ENCODE peak calls at places on chromosomes 16 and 17, in four cellular contexts. S is mesendoderm, F is IMR-90, G is H1. N is an unnamed sample.

GRCh38 chr17:77504652-77505459 is 364.1 kb downstream of the SEC14L1 start:
- DNase-seq in S (no peak), F (no peak), G (no peak), N (no peak)

GRCh38 chr16:31198207-31198882 is 4.2 kb downstream of the PYCARD start:
- DNase-seq in S (no peak), F (no peak), G (no peak), N (no peak)

GRCh38 chr16:27775254-27775653 is 225.3 kb downstream of the KATNIP start:
- DNase-seq in S (no peak), F (no peak), G (no peak), N (no peak)

GRCh38 chr17:64707077-64707591 is 45.0 kb upstream of the SMURF2 start:
- DNase-seq in S (peak), F (peak), G (no peak), N (no peak)

GRCh38 chr17:57810740-57811632 is 38.9 kb downstream of the MRPS23 start:
- DNase-seq in S (no peak), F (peak), G (no peak), N (no peak)

GRCh38 chr17:62705781-62706597 is 78.5 kb downstream of the MRC2 start:
- DNase-seq in S (peak), F (peak), G (peak), N (no peak)

GRCh38 chr16:86833136-86833535 is 254.8 kb downstream of the FOXL1 start:
- DNase-seq in S (no peak), F (peak), G (no peak), N (no peak)

GRCh38 chr17:58487589-58488427 is at the start of gene HSF5:
- DNase-seq in S (no peak), F (no peak), G (peak), N (no peak)

GRCh38 chr17:59837362-59838195 is 55.2 kb downstream of the TUBD1 start:
- DNase-seq in S (peak), F (peak), G (peak), N (peak)

GRCh38 chr17:4143563-4144410 is 790 bp downstream of the CYB5D2 start:
- DNase-seq in S (peak), F (peak), G (peak), N (peak)

GRCh38 chr17:57665128-57665527 is 80.0 kb downstream of the CCDC182 start:
- DNase-seq in S (no peak), F (no peak), G (no peak), N (no peak)

GRCh38 chr17:74176546-74177001 is 26.9 kb upstream of the RPL38 start:
- DNase-seq in S (peak), F (peak), G (peak), N (peak)

GRCh38 chr17:32927201-32927723 is 691 bp upstream of the TMEM98 start:
- DNase-seq in S (no peak), F (peak), G (no peak), N (no peak)

GRCh38 chr16:19472487-19472886 is 49.4 kb downstream of the GDE1 start:
- DNase-seq in S (no peak), F (no peak), G (no peak), N (no peak)

GRCh38 chr16:80573700-80574120 is 32.9 kb downstream of the DYNLRB2 start:
- DNase-seq in S (no peak), F (no peak), G (no peak), N (no peak)

GRCh38 chr17:74959826-74960738 is 12.5 kb downstream of the HID1 start:
- DNase-seq in S (no peak), F (peak), G (no peak), N (no peak)

GRCh38 chr17:33572615-33573014 is 279.5 kb upstream of the ASIC2 start:
- DNase-seq in S (peak), F (no peak), G (no peak), N (no peak)

GRCh38 chr17:28880572-28880945 is 17.0 kb downstream of the FLOT2 start:
- DNase-seq in S (no peak), F (no peak), G (no peak), N (no peak)

GRCh38 chr17:17224137-17224536 is 12.8 kb downstream of the FLCN start:
- DNase-seq in S (no peak), F (no peak), G (no peak), N (no peak)

GRCh38 chr17:78885956-78886355 is 17.0 kb downstream of the CEP295NL start:
- DNase-seq in S (no peak), F (no peak), G (no peak), N (no peak)

GRCh38 chr17:27540300-27541105 is 84.3 kb downstream of the KSR1 start:
- DNase-seq in S (no peak), F (peak), G (no peak), N (no peak)

GRCh38 chr16:29674188-29674587 is 4.8 kb upstream of the QPRT start:
- DNase-seq in S (no peak), F (peak), G (no peak), N (no peak)

GRCh38 chr17:72400488-72400827 is 279.6 kb downstream of the SOX9 start:
- DNase-seq in S (no peak), F (no peak), G (no peak), N (no peak)

GRCh38 chr16:58299757-58300349 is 5.0 kb upstream of the PRSS54 start:
- DNase-seq in S (peak), F (peak), G (peak), N (no peak)

GRCh38 chr17:75864448-75864871 is 9.3 kb upstream of the WBP2 start:
- DNase-seq in S (no peak), F (peak), G (no peak), N (no peak)

GRCh38 chr17:77872199-77872598 is 86.3 kb upstream of the TNRC6C start:
- DNase-seq in S (no peak), F (no peak), G (no peak), N (no peak)

GRCh38 chr17:10471853-10472252 is 2.5 kb upstream of the MYH4 start:
- DNase-seq in S (no peak), F (peak), G (no peak), N (no peak)

GRCh38 chr16:75351183-75351582 is 82.1 kb downstream of the CFDP1 start:
- DNase-seq in S (no peak), F (peak), G (no peak), N (no peak)

GRCh38 chr16:60259956-60260355 is 1525.8 kb upstream of the GOT2 start:
- DNase-seq in S (no peak), F (no peak), G (no peak), N (no peak)

GRCh38 chr16:2827481-2827790 is 2.7 kb upstream of the ZG16B start:
- DNase-seq in S (no peak), F (no peak), G (no peak), N (no peak)

GRCh38 chr16:1475552-1476114 is 805 bp upstream of the CLCN7 start:
- DNase-seq in S (no peak), F (no peak), G (no peak), N (no peak)

GRCh38 chr17:46737331-46737730 is 81.2 kb downstream of the WNT3 start:
- DNase-seq in S (no peak), F (no peak), G (no peak), N (no peak)

GRCh38 chr17:46733837-46734516 is 84.5 kb downstream of the WNT3 start:
- DNase-seq in S (no peak), F (peak), G (no peak), N (no peak)

GRCh38 chr17:46732754-46733398 is 85.6 kb downstream of the WNT3 start:
- DNase-seq in S (peak), F (no peak), G (peak), N (peak)

GRCh38 chr17:46738544-46738943 is 79.9 kb downstream of the WNT3 start:
- DNase-seq in S (no peak), F (peak), G (no peak), N (no peak)

DNA sequence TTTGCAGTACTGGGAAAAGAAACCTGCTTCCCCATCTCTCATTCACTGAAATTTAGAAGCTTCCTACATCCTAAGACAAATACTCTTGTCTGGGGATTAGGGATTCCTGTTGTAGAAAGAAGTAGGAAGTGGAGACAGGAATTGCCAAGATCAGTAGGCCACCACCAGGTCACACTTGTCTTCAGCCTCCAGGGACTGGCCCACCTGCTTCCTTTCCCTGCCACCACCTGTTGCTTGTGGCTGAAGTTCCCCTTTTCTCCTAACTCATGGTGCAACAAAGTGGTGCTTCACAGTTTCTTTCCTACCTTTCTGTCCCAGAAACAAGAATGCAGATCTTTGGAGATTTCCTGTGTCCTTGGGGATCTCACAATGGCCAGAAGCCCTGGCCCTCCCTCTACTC is 82.4 kb downstream of the WNT3 start:
- DNase-seq in S (no peak), F (no peak), G (no peak), N (no peak)
- H2BK15ac ChIP-seq in S (no peak), F (no peak), G (no peak), N (no peak)

DNA sequence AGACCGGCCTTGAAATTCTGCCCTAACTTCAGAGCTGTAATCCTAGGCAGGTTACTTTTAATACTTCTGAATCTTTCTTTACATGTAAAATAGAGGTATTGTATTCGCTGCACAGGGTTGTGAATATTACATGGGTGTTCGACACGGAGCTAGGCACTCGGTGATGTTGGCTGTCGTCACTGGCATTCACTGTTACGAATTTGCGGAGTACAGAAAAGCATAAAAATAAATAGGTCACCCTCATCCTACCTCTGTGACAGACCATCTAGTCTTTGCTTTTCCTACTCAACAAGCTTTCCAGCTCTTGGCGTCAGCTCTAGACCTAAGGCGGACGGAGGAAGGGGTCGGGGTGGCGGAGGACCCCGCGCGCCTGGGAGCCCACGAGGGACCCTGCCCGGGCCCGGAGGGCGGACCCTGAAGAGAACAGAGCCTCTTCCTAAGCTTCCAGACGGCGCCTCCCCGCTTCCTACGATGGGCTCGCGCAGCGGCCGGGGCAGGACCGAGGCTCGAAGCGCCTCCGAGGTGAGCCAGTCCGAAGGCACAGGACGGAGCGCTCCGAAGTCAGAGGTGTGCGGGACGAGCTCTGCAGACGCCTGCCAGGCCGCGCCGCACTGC is 877 bp upstream of the SPG7 start:
- DNase-seq in S (no peak), F (no peak), G (no peak), N (no peak)
- H2BK15ac ChIP-seq in S (no peak), F (peak), G (no peak), N (no peak)

DNA sequence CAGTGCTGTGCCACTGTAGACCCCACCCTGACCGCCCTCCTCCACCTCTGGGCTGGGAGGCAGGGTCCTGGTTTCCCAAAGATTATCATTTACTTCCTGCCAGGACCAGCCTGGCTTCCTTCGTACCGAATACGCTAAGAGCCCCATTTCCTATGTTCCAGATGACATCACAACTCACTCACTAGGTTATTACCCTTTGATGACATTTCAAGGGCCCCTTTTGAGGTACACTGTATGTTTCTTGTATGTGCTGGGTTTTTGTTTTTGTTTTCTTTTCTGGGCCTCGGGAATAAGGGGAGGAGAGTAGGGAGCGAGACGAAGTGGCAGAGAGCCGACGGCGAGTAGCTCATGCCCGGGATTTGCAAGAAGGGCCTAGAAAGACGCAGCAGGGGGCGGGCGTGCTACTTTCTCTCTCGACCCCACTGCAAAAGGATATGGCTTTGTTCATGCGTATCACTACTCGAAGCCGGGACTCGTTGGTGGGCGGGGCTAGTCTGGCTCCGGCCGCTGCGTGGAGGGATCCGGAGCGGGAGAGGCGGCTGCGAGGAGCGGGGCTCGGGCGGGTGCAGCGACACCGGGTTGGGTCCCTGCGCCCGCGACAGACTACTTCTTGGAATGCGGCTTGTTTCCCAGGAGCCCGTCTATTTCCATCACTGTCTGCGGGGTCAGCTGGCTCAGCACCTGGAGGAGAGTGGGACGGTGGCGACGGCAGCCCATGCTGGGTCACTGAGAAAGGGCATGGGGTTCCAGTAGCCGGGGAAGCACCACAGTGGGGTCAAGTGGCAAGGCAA is 6.6 kb upstream of the RNF227 start:
- DNase-seq in S (peak), F (peak), G (peak), N (peak)
- H2BK15ac ChIP-seq in S (no peak), F (peak), G (peak), N (peak)

GRCh38 chr16:87933140-87933495 is 3.2 kb downstream of the CA5A start:
- DNase-seq in S (no peak), F (no peak), G (no peak), N (no peak)

GRCh38 chr16:87929986-87930385 is 6.3 kb downstream of the CA5A start:
- DNase-seq in S (no peak), F (no peak), G (no peak), N (no peak)

GRCh38 chr16:87927195-87927562 is 9.2 kb downstream of the CA5A start:
- DNase-seq in S (peak), F (no peak), G (no peak), N (no peak)

GRCh38 chr16:87930456-87930855 is 5.9 kb downstream of the CA5A start:
- DNase-seq in S (peak), F (no peak), G (no peak), N (no peak)

DNA sequence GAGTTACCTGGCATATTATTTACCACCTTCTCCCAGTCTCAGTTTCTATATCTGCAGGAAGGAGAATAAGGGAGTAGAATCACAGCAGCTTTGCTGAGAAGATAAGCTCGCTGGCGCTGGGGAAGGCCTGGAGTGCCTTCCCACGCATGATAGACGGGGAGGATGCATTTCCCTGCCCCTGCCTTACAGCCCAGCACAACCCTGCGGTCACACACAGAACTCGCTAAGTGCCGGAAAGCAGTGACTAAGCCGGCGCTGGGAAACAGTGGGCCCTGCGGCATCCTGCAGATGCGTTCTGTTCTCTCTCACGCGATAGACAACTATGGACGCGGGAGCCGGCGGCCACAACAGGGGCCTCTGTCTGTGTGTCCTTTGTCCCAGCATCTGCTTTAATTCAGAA is 4.8 kb downstream of the CA5A start:
- DNase-seq in S (no peak), F (no peak), G (no peak), N (no peak)
- H2BK15ac ChIP-seq in S (no peak), F (no peak), G (no peak), N (no peak)

N was measured in neuronal stem cell.